ENCODE peak calls at places on chromosomes 4 and X, in four cellular contexts. R, M, G and C are unnamed samples.

GRCh38 chr4:7546809-7547367 is 112.2 kb upstream of the PSAPL1 start:
- DNase-seq in R (no peak), M (no peak), G (no peak), C (no peak)

GRCh38 chrX:87017210-87017609 is 500.4 kb upstream of the KLHL4 start:
- DNase-seq in R (no peak), M (no peak), G (no peak), C (no peak)

GRCh38 chr4:99201687-99202086 is 17.4 kb downstream of the ADH6 start:
- DNase-seq in R (no peak), G (peak), M (no peak), C (peak)

GRCh38 chrX:155293771-155294170 is 29.5 kb upstream of the RAB39B start:
- DNase-seq in M (no peak), R (no peak), G (no peak), C (no peak)

GRCh38 chr4:7451434-7451789 is 16.7 kb upstream of the PSAPL1 start:
- DNase-seq in G (no peak), R (no peak), M (no peak), C (no peak)

GRCh38 chr4:186728631-186729271 is 5.1 kb upstream of the FAT1 start:
- DNase-seq in M (no peak), R (no peak), G (no peak), C (no peak)

GRCh38 chr4:87566276-87566675 is 37.1 kb upstream of the SPARCL1 start:
- DNase-seq in M (no peak), R (no peak), G (no peak), C (no peak)

GRCh38 chrX:71974916-71975315 is 64.3 kb downstream of the NHSL2 start:
- DNase-seq in G (no peak), M (no peak), R (no peak), C (no peak)

GRCh38 chr4:176438401-176438800 is 118.6 kb downstream of the SPCS3 start:
- DNase-seq in M (no peak), R (no peak), G (no peak), C (no peak)

GRCh38 chr4:48642421-48643144 is 137.5 kb downstream of the FRYL start:
- DNase-seq in G (no peak), R (no peak), M (no peak), C (no peak)

GRCh38 chr4:159016527-159017137 is 86.2 kb upstream of the RAPGEF2 start:
- DNase-seq in R (no peak), M (no peak), G (no peak), C (no peak)

GRCh38 chr4:80201326-80202151 is 4.2 kb downstream of the PRDM8 start:
- DNase-seq in G (no peak), M (peak), R (no peak), C (no peak)

GRCh38 chr4:70838972-70839536 is 636 bp downstream of the GRSF1 start:
- DNase-seq in M (peak), G (peak), R (no peak), C (peak)

GRCh38 chr4:9898596-9899345 is 117.3 kb downstream of the DRD5 start:
- DNase-seq in M (no peak), G (peak), R (no peak), C (peak)